ENCODE peak calls at places on chromosomes 4 and X, in ten cellular contexts. Y, D, F, O, C, W, G, Z, Q and R are unnamed samples. For H3K4me1, the result is how much of the 10 kb centered on the place peaks cover.

GRCh38 chr4:70743728-70744127 is 22.0 kb downstream of the RUFY3 start:
- DNase-seq in Y (no peak), D (no peak), F (no peak), O (no peak), C (no peak), W (no peak), G (no peak), Z (no peak), Q (no peak), R (no peak)

GRCh38 chr4:158004101-158004500 is 168.7 kb downstream of the GASK1B start:
- DNase-seq in Y (no peak), D (no peak), F (no peak), O (no peak), C (no peak), W (no peak), G (no peak), Z (no peak), Q (no peak), R (no peak)

GRCh38 chr4:76883147-76883546 is 14.8 kb downstream of the SOWAHB start:
- DNase-seq in Y (no peak), D (no peak), F (no peak), O (no peak), C (no peak), W (no peak), G (no peak), Z (no peak), Q (no peak), R (no peak)

GRCh38 chrX:65635824-65636223 is 31.6 kb upstream of the MSN start:
- DNase-seq in Y (no peak), D (no peak), F (no peak), O (no peak), C (no peak), W (no peak), G (no peak), Z (no peak), Q (no peak), R (no peak)

GRCh38 chr4:24988776-24989175 is 42.0 kb downstream of the LGI2 start:
- DNase-seq in Y (no peak), D (no peak), F (no peak), O (no peak), C (no peak), W (no peak), G (peak), Z (peak), Q (no peak), R (no peak)

GRCh38 chr4:22515888-22516541 is at the start of gene ADGRA3:
- DNase-seq in Y (peak), D (peak), F (peak), O (peak), C (peak), W (no peak), G (peak), Z (peak), Q (peak), R (peak)

GRCh38 chr4:142656178-142656577 is 189.9 kb downstream of the INPP4B start:
- DNase-seq in Y (no peak), D (peak), F (peak), O (no peak), C (peak), W (no peak), G (peak), Z (peak), Q (no peak), R (no peak)

GRCh38 chr4:184644553-184645307 is 4.5 kb downstream of the CASP3 start:
- DNase-seq in Y (no peak), D (no peak), F (no peak), O (no peak), C (no peak), W (no peak), G (no peak), Z (no peak), Q (no peak), R (no peak)

GRCh38 chr4:184548651-184549341 is 74.4 kb upstream of the IRF2 start:
- DNase-seq in Y (no peak), D (no peak), F (peak), O (no peak), C (no peak), W (no peak), G (no peak), Z (no peak), Q (no peak), R (no peak)

GRCh38 chr4:152850377-152850776 is 70.6 kb downstream of the ARFIP1 start:
- DNase-seq in Y (no peak), D (peak), F (peak), O (no peak), C (peak), W (no peak), G (peak), Z (peak), Q (no peak), R (peak)

GRCh38 chrX:1466971-1467561 is 14.4 kb upstream of the ASMTL start:
- DNase-seq in Y (peak), D (peak), F (no peak), O (no peak), C (peak), W (peak), G (no peak), Z (no peak), Q (peak), R (peak)

GRCh38 chrX:129323115-129323514 is 200.2 kb downstream of the SMARCA1 start:
- DNase-seq in Y (no peak), D (no peak), F (no peak), O (no peak), C (no peak), W (no peak), G (no peak), Z (no peak), Q (no peak), R (no peak)

GRCh38 chr4:82799006-82799881 is 648 bp upstream of the SCD5 start:
- DNase-seq in Y (peak), D (no peak), F (peak), O (no peak), C (peak), W (no peak), G (peak), Z (no peak), Q (no peak), R (no peak)

GRCh38 chrX:45889471-45889870 is 655.8 kb downstream of the ZNF674 start:
- DNase-seq in Y (no peak), D (no peak), F (no peak), O (no peak), C (no peak), W (no peak), G (peak), Z (no peak), Q (no peak), R (no peak)

GRCh38 chrX:155094468-155095061 is 23.3 kb downstream of the BRCC3 start:
- DNase-seq in Y (no peak), D (peak), F (no peak), O (no peak), C (peak), W (peak), G (peak), Z (peak), Q (no peak), R (no peak)

GRCh38 chr4:122966201-122966600 is 43.8 kb upstream of the NUDT6 start:
- DNase-seq in Y (no peak), D (no peak), F (no peak), O (no peak), C (no peak), W (no peak), G (no peak), Z (no peak), Q (no peak), R (no peak)

GRCh38 chr4:123398803-123399637 is 2.4 kb downstream of the SPRY1 start:
- DNase-seq in Y (peak), D (peak), F (peak), O (peak), C (peak), W (peak), G (peak), Z (peak), Q (peak), R (peak)

GRCh38 chr4:93730251-93730650 is 98.3 kb upstream of the ATOH1 start:
- DNase-seq in Y (no peak), D (no peak), F (no peak), O (no peak), C (no peak), W (no peak), G (no peak), Z (no peak), Q (no peak), R (no peak)

GRCh38 chr4:38149472-38149871 is 189.3 kb downstream of the PTTG2 start:
- DNase-seq in Y (no peak), D (no peak), F (no peak), O (no peak), C (no peak), W (no peak), G (no peak), Z (no peak), Q (no peak), R (no peak)

GRCh38 chr4:186554485-186554884 is 882 bp downstream of the MTNR1A start:
- DNase-seq in Y (peak), D (no peak), F (no peak), O (no peak), C (no peak), W (no peak), G (peak), Z (peak), Q (peak), R (no peak)

GRCh38 chr4:187464561-187464960 is 531.0 kb upstream of the ZFP42 start:
- DNase-seq in Y (no peak), D (no peak), F (no peak), O (no peak), C (no peak), W (no peak), G (no peak), Z (no peak), Q (no peak), R (no peak)

GRCh38 chrX:2316534-2316933 is 184.2 kb downstream of the DHRSX start:
- DNase-seq in Y (no peak), D (no peak), F (no peak), O (no peak), C (no peak), W (no peak), G (no peak), Z (no peak), Q (no peak), R (no peak)

GRCh38 chr4:161538941-161539340 is 624.9 kb downstream of the FSTL5 start:
- DNase-seq in Y (no peak), D (no peak), F (no peak), O (no peak), C (no peak), W (no peak), G (no peak), Z (no peak), Q (no peak), R (no peak)

GRCh38 chrX:123256378-123256777 is 72.3 kb downstream of the GRIA3 start:
- DNase-seq in Y (no peak), D (no peak), F (no peak), O (no peak), C (no peak), W (no peak), G (no peak), Z (no peak), Q (no peak), R (no peak)

GRCh38 chrX:107704181-107704580 is 71.4 kb downstream of the TSC22D3 start:
- DNase-seq in Y (no peak), D (no peak), F (no peak), O (no peak), C (no peak), W (no peak), G (no peak), Z (peak), Q (no peak), R (no peak)

GRCh38 chrX:39762266-39762841 is 335.4 kb downstream of the BCOR start:
- DNase-seq in Y (no peak), D (no peak), F (no peak), O (no peak), C (no peak), W (no peak), G (peak), Z (no peak), Q (no peak), R (no peak)
- H3K4me1 ChIP-seq in Y (under half), D (under half), F (under half), O (under half), C (under half), W (under half), G (under half), Z (under half), Q (under half), R (under half)

DNA sequence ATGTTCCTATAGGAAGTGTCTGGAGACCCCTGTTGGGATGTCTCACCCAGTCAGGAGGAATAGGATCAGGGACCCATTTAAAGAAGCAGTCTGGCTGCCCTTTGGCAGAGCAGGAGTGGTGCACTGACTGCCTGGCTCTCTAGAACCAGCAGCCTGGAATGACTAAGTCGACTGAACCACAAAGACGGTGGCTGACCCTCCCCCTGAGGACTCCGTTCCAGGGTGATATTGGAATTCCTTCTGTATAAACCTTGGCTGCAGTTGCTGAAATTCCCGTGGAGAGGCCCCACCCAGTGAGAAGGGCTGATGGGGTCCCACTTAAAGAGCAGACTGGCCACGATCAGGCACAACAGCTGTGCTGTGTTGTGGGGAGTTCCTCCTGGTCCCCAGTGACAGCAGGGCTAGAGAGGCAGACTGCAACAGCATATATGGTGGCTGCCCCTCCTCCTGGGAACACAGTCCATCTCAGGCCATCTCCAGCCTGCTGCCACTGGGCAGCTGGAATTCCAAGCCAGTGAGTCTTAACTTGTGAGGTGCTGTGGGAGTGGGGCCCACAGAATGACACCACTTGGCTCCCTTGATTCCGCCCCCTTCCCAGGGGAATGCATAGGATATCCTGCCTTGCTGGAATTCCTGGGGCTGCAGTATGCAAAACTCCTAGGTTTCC is 41.8 kb upstream of the RLIM start:
- DNase-seq in Y (no peak), D (no peak), F (no peak), O (no peak), C (no peak), W (no peak), G (no peak), Z (no peak), Q (no peak), R (peak)
- H3K27ac ChIP-seq in Y (no peak), D (no peak), F (no peak), O (no peak), C (no peak), W (no peak), G (no peak), Z (no peak), Q (no peak), R (no peak)

GRCh38 chrX:100731441-100732281 is at the start of gene SYTL4:
- DNase-seq in Y (peak), D (no peak), F (peak), O (peak), C (no peak), W (no peak), G (no peak), Z (peak), Q (peak), R (peak)
- H3K4me3 ChIP-seq in Y (peak), D (no peak), F (peak), O (peak), C (no peak), W (no peak), G (peak), Z (peak), Q (peak), R (peak)

DNA sequence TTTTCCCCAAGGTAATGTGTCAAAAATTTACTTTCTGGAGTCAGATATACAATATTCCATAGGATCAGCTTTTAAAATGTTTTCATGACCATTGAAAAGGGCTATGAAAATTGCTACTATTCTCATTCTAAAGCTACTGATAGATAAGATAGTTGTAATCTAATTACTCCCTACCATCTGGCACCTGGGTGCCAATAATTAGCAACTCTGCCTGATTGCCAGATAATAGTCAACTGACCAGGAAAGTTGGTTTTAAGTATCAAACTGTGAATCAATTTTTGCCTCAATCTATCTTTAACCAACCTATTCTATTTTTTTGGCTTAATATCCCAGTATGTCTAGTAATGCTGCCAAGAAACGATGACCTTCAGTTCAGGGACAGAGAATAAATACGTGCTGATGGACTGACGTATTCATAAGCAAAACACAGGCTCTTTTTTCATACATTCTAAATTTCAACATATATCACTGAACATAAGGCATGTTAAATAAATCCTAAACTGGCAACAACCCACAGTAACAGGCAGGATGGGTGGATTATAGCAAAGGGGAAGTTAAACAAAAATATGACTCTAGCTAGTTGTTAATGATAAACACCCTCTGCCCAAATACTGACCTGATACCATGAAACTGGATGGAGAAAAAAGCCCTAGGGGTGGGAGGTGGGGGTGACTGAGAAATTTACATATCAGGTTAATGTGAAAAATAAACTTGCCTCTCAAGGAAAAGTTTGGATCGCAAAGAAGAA is 18.2 kb downstream of the SH3RF1 start:
- DNase-seq in Y (no peak), D (no peak), F (no peak), O (no peak), C (no peak), W (no peak), G (no peak), Z (no peak), Q (no peak), R (no peak)
- H3K4me1 ChIP-seq in Y (half or more), D (under half), F (under half), O (half or more), C (under half), W (under half), G (half or more), Z (under half), Q (under half), R (half or more)